ENCODE peak calls at places on chromosomes 3 and 15, in nine cellular contexts. C is lower leg skin, A is IMR-90, W is breast epithelium, N is uterus, P is NB4, V is sigmoid colon, Y is heart left ventricle, F is transverse colon. R is an unnamed sample.

GRCh38 chr3:146468234-146468931 is 978 bp downstream of the PLSCR2 start:
- DNase-seq in Y (no peak), P (no peak), C (no peak), W (no peak), V (no peak), A (peak; percentile 10), N (no peak), F (no peak), R (no peak)

GRCh38 chr15:77013786-77014136 is 18.8 kb downstream of the PSTPIP1 start:
- DNase-seq in C (no peak), A (no peak), P (peak; percentile 56), V (no peak), N (no peak), W (no peak), Y (peak; percentile 72), F (peak; percentile 53), R (no peak)

GRCh38 chr3:87436781-87437543 is 160.6 kb upstream of the POU1F1 start:
- DNase-seq in P (no peak), F (no peak), A (no peak), N (no peak), C (no peak), V (no peak), Y (no peak), W (no peak), R (no peak)

GRCh38 chr15:44726136-44726535 is 10.2 kb upstream of the TRIM69 start:
- DNase-seq in V (no peak), N (no peak), P (peak; percentile 52), A (no peak), F (no peak), W (no peak), Y (no peak), C (peak; percentile 54), R (no peak)

GRCh38 chr3:80338366-80338765 is 570.6 kb upstream of the ROBO1 start:
- DNase-seq in Y (no peak), W (no peak), C (no peak), A (no peak), V (no peak), P (peak; percentile 76), F (no peak), N (no peak), R (no peak)

GRCh38 chr3:64915778-64916177 is 228.0 kb upstream of the ADAMTS9 start:
- DNase-seq in Y (no peak), W (no peak), P (no peak), F (no peak), A (peak; percentile 21), V (no peak), C (no peak), N (no peak), R (no peak)

GRCh38 chr3:159130108-159130507 is 328.3 kb downstream of the MFSD1 start:
- DNase-seq in N (no peak), V (no peak), C (no peak), W (no peak), P (peak; percentile 16), F (peak; percentile 21), Y (no peak), A (peak; percentile 1), R (no peak)

GRCh38 chr3:171349392-171349791 is 110.8 kb downstream of the TNIK start:
- DNase-seq in P (no peak), N (no peak), A (peak; percentile 18), Y (no peak), F (no peak), C (no peak), V (no peak), W (no peak), R (no peak)

GRCh38 chr15:75214293-75215096 is 12.8 kb downstream of the C15orf39 start:
- DNase-seq in W (no peak), P (no peak), F (no peak), C (no peak), V (no peak), A (no peak), N (no peak), Y (no peak), R (no peak)

GRCh38 chr15:75213212-75213767 is 11.6 kb downstream of the C15orf39 start:
- DNase-seq in W (no peak), N (no peak), A (no peak), Y (no peak), C (no peak), P (no peak), V (no peak), F (no peak), R (no peak)

GRCh38 chr15:75215107-75216004 is 13.7 kb downstream of the C15orf39 start:
- DNase-seq in V (no peak), F (no peak), A (no peak), P (peak; percentile 61), N (no peak), Y (no peak), C (no peak), W (no peak), R (no peak)

GRCh38 chr15:75213768-75214221 is 12.1 kb downstream of the C15orf39 start:
- DNase-seq in N (no peak), V (no peak), W (no peak), C (no peak), Y (no peak), P (no peak), F (no peak), A (no peak), R (no peak)

GRCh38 chr15:75217012-75217411 is 15.3 kb downstream of the C15orf39 start:
- DNase-seq in V (no peak), C (no peak), N (no peak), W (no peak), F (no peak), A (no peak), P (no peak), Y (no peak), R (no peak)
- TF ChIP-seq POLR2A in V (no peak), C (no peak), N (no peak), W (no peak), F (no peak), A (no peak), P (no peak), Y (no peak), R (no peak)

GRCh38 chr15:69390575-69390974 is 23.6 kb upstream of the KIF23 start:
- DNase-seq in W (no peak), V (peak; percentile 8), C (no peak), P (no peak), N (no peak), F (no peak), A (peak; percentile 77), Y (no peak), R (peak; percentile 38)

GRCh38 chr15:69391046-69391757 is 22.9 kb upstream of the KIF23 start:
- DNase-seq in N (no peak), A (no peak), C (no peak), F (no peak), Y (no peak), P (no peak), V (peak; percentile 7), W (no peak), R (no peak)

GRCh38 chr15:69392352-69392751 is 21.8 kb upstream of the KIF23 start:
- DNase-seq in A (no peak), V (no peak), F (no peak), N (no peak), C (no peak), Y (no peak), W (no peak), P (no peak), R (no peak)

GRCh38 chr15:69388259-69388658 is 25.9 kb upstream of the KIF23 start:
- DNase-seq in F (no peak), Y (peak; percentile 47), V (no peak), P (no peak), A (no peak), W (peak; percentile 68), C (no peak), N (no peak), R (peak; percentile 48)

DNA sequence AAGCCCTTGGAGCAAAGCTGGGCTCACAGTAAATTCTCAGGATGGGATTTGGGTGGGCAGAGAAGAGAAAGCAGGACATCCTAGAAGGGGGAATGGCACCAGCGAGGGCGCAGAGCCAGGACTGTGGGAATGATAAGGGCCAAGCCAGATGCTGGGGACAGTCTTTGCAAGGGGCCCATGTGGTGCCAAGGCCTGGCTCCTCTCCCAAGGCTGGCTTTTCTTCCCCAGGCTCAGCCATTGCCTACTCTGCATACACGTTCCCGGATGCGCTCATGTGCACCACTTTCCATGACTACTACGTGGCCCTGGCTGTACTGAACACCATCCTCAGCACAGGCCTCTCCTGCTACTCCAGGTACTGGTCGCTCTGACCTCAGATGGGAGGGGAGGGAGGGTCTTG is 24.7 kb upstream of the KIF23 start:
- DNase-seq in C (no peak), W (no peak), A (no peak), N (no peak), Y (peak; percentile 49), V (no peak), P (no peak), F (no peak), R (no peak)
- TF ChIP-seq POLR2A in C (no peak), W (no peak), A (no peak), N (no peak), Y (no peak), V (no peak), P (no peak), F (no peak), R (no peak)

DNA sequence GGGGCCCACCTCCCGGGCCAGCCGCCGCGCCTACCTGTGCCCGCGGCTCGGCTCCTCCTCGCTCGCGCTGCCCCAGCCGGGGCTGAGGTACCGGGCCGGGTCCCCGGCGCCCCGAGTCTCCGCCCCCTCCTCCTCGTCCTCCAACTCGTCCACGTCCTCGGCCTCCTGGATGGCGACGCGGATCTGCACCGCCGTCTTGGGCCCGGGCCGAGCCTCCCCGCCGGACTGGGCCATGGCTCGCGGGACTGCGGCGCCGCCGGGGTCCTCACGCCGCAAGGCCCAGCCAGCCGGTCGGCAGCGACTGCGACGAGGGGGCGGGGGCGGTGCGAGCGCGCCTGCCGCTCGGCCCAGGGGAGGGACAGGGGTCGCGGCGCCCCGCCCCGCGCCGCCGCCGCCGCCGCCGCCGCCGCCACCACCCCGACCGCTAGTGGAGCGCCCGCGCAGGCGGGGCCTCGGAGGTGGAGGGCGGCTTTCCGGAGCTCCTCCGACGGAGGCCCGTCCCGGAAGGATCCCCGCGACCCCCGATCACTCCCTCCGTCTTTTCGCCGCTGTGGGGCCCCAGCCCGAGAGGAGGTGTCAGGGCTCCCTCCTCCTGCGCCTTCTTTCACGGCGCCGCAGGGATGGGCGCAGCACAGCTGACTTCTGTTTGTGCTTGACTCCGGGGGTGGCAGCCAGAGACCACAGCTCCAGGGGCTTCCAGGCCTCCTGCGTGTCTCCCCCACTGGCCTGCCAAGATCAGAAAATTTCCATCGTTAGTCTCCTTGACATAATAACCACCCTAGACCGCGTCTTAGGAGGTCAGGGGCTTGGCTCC is at the start of gene LARP6:
- DNase-seq in N (peak; percentile 76), W (peak; percentile 56), A (peak; percentile 36), V (peak; percentile 73), P (peak; percentile 9), F (peak; percentile 27), Y (peak; percentile 82), C (no peak), R (peak; percentile 30)
- TF ChIP-seq POLR2A in N (peak; percentile 87), W (no peak), A (peak; percentile 7), V (peak; percentile 28), P (no peak), F (peak; percentile 36), Y (peak; percentile 68), C (no peak), R (peak; percentile 74)

GRCh38 chr15:34472947-34473346 is 35.3 kb upstream of the GOLGA8A start:
- DNase-seq in V (no peak), A (no peak), N (no peak), P (no peak), W (no peak), Y (no peak), F (no peak), C (no peak), R (no peak)

GRCh38 chr15:34473840-34474239 is 36.2 kb upstream of the GOLGA8A start:
- DNase-seq in N (no peak), V (no peak), W (no peak), C (no peak), P (no peak), Y (no peak), F (no peak), A (no peak), R (no peak)

GRCh38 chr15:34470091-34470490 is 32.5 kb upstream of the GOLGA8A start:
- DNase-seq in W (no peak), A (no peak), P (no peak), C (no peak), V (no peak), F (no peak), Y (no peak), N (no peak), R (no peak)

GRCh38 chr15:34470892-34471291 is 33.3 kb upstream of the GOLGA8A start:
- DNase-seq in Y (no peak), W (no peak), N (no peak), P (no peak), A (no peak), V (no peak), F (no peak), C (no peak), R (no peak)
- TF ChIP-seq POLR2A in Y (no peak), W (no peak), N (no peak), P (no peak), A (no peak), V (no peak), F (no peak), C (no peak), R (no peak)